ENCODE peak calls at places on chromosome 7, in ten cellular contexts. S is endothelial cell of umbilical vein, T is GM12878, J is IMR-90, C is HepG2, D is GM23248, R is astrocyte, Z is fibroblast of lung, N is HCT116, L is neural progenitor cell. P is an unnamed sample.

GRCh38 chr7:81256991-81257390 is 338.1 kb upstream of the SEMA3C start:
- DNase-seq in D (no peak), L (peak), C (peak), S (no peak), J (peak), T (no peak), R (no peak), N (no peak), Z (peak), P (peak)

GRCh38 chr7:43643842-43644241 is 60.9 kb downstream of the STK17A start:
- DNase-seq in D (no peak), T (no peak), S (no peak), J (no peak), N (no peak), R (no peak), C (no peak), Z (no peak), L (no peak), P (no peak)

GRCh38 chr7:46855851-46856250 is 726.1 kb downstream of the TNS3 start:
- DNase-seq in R (no peak), S (no peak), D (no peak), N (no peak), T (no peak), C (no peak), L (no peak), J (no peak), Z (no peak), P (no peak)

GRCh38 chr7:17679427-17679826 is 260.9 kb downstream of the SNX13 start:
- DNase-seq in S (no peak), J (no peak), N (no peak), L (peak), R (peak), T (no peak), C (no peak), Z (no peak), D (peak), P (no peak)

GRCh38 chr7:140263277-140263676 is 86.5 kb upstream of the KDM7A start:
- DNase-seq in S (no peak), L (no peak), N (no peak), R (no peak), C (no peak), D (no peak), T (no peak), J (no peak), Z (no peak), P (no peak)

GRCh38 chr7:85001493-85002345 is 185.1 kb downstream of the SEMA3D start:
- DNase-seq in L (no peak), T (no peak), R (no peak), D (no peak), N (no peak), J (no peak), C (no peak), S (no peak), Z (no peak), P (no peak)

GRCh38 chr7:88522771-88523316 is 216.2 kb upstream of the STEAP4 start:
- DNase-seq in J (no peak), S (no peak), T (no peak), Z (no peak), R (no peak), D (no peak), L (no peak), C (no peak), N (no peak), P (no peak)

GRCh38 chr7:149147072-149147729 is at the start of gene ZNF398:
- DNase-seq in S (peak), N (no peak), C (peak), R (peak), L (peak), Z (peak), J (peak), D (peak), T (peak), P (peak)

GRCh38 chr7:74449809-74450397 is 3.8 kb upstream of the GTF2IRD1 start:
- DNase-seq in S (peak), J (peak), T (peak), Z (peak), R (no peak), C (peak), N (peak), D (peak), L (peak), P (peak)

GRCh38 chr7:64045301-64046040 is at the start of gene ZNF727:
- DNase-seq in Z (no peak), R (no peak), L (no peak), S (no peak), T (no peak), C (no peak), N (no peak), J (no peak), D (no peak), P (no peak)

GRCh38 chr7:121132940-121133339 is 144.4 kb downstream of the CPED1 start:
- DNase-seq in S (no peak), R (no peak), L (no peak), N (no peak), D (no peak), C (no peak), T (no peak), J (no peak), Z (no peak), P (no peak)

GRCh38 chr7:99268361-99268908 is 4.2 kb upstream of the MYH16 start:
- DNase-seq in Z (no peak), T (no peak), R (no peak), D (no peak), N (no peak), L (no peak), C (no peak), J (no peak), S (no peak), P (no peak)

GRCh38 chr7:70436815-70437350 is 695.1 kb upstream of the GALNT17 start:
- DNase-seq in Z (no peak), C (no peak), S (no peak), D (no peak), N (no peak), R (no peak), L (no peak), J (no peak), T (no peak), P (no peak)

GRCh38 chr7:126569402-126569801 is 683.3 kb downstream of the GRM8 start:
- DNase-seq in S (no peak), T (peak), N (no peak), R (peak), J (no peak), Z (no peak), L (no peak), C (no peak), D (no peak), P (no peak)

GRCh38 chr7:101232141-101232821 is 5.3 kb downstream of the CLDN15 start:
- DNase-seq in R (no peak), J (no peak), C (no peak), D (no peak), S (peak), T (no peak), Z (no peak), N (no peak), L (peak), P (peak)

GRCh38 chr7:40310213-40310612 is 175.4 kb downstream of the SUGCT start:
- DNase-seq in J (peak), R (peak), Z (no peak), L (no peak), C (no peak), S (peak), T (no peak), D (peak), N (no peak), P (peak)

GRCh38 chr7:16921644-16922257 is 40.0 kb upstream of the AGR3 start:
- DNase-seq in L (peak), S (no peak), T (no peak), R (peak), N (no peak), D (peak), Z (no peak), C (no peak), J (peak), P (peak)

GRCh38 chr7:133859191-133859590 is 267.9 kb upstream of the LRGUK start:
- DNase-seq in C (no peak), D (no peak), T (no peak), J (no peak), R (no peak), L (no peak), N (no peak), Z (no peak), S (no peak), P (no peak)

GRCh38 chr7:121633186-121633585 is 237.1 kb upstream of the FAM3C start:
- DNase-seq in L (no peak), R (no peak), Z (no peak), T (no peak), N (no peak), C (no peak), J (no peak), S (no peak), D (no peak), P (no peak)

GRCh38 chr7:105003875-105004510 is 10.0 kb upstream of the KMT2E start:
- DNase-seq in J (no peak), Z (no peak), D (peak), N (no peak), L (no peak), T (no peak), R (no peak), C (no peak), S (no peak), P (no peak)

GRCh38 chr7:954330-955238 is at the start of gene ADAP1:
- DNase-seq in S (no peak), N (no peak), L (peak), D (peak), Z (peak), T (no peak), R (peak), C (no peak), J (peak), P (peak)

DNA sequence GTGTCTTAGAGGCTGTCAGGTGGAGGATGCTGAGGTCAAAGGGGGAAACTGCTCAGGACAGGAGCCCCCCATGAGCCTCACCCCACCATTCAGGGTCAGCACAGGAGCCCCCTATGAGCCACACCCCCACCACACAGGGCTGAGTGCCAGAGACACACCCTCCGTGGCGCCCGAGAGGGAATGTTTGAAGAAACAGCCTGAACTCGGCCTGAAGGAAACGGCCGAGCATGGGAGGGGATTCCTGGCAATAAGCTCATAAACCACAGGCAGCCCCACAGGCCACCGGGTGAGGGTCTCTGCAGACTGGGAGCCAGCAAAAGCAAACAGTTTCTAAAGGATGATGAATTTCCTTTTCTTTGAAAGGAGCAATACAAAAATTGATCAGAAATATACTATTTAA is 510.2 kb downstream of the PTPRN2 start:
- DNase-seq in Z (no peak), J (no peak), L (no peak), T (no peak), C (no peak), S (no peak), D (no peak), R (no peak), N (no peak), P (no peak)
- H2AFZ ChIP-seq in Z (no peak), J (no peak), L (no peak), T (no peak), C (no peak), S (no peak), D (no peak), R (no peak), N (no peak), P (no peak)

GRCh38 chr7:24788956-24789576 is 31.8 kb upstream of the GSDME start:
- DNase-seq in T (no peak), Z (no peak), R (no peak), D (no peak), N (no peak), J (no peak), C (no peak), L (no peak), S (no peak), P (no peak)

GRCh38 chr7:24800073-24800472 is 42.8 kb upstream of the GSDME start:
- DNase-seq in N (no peak), T (no peak), J (no peak), Z (no peak), C (no peak), L (no peak), S (no peak), D (no peak), R (no peak), P (no peak)

GRCh38 chr7:24795407-24795767 is 38.1 kb upstream of the GSDME start:
- DNase-seq in C (peak), N (no peak), R (no peak), T (no peak), Z (no peak), L (no peak), D (no peak), S (no peak), J (no peak), P (no peak)

GRCh38 chr7:24797270-24797669 is 40.0 kb upstream of the GSDME start:
- DNase-seq in Z (no peak), R (no peak), D (peak), C (no peak), T (no peak), L (no peak), S (no peak), J (no peak), N (no peak), P (no peak)

GRCh38 chr7:24793982-24794648 is 36.9 kb upstream of the GSDME start:
- DNase-seq in T (no peak), R (no peak), N (no peak), Z (no peak), C (no peak), D (no peak), J (no peak), S (no peak), L (no peak), P (no peak)
- H2AFZ ChIP-seq in T (peak), R (no peak), N (no peak), Z (no peak), C (no peak), D (no peak), J (no peak), S (no peak), L (no peak), P (no peak)

GRCh38 chr7:151936207-151936606 is 20.0 kb upstream of the GALNTL5 start:
- DNase-seq in D (no peak), T (peak), C (no peak), Z (no peak), J (no peak), R (no peak), S (peak), L (no peak), N (no peak), P (no peak)
- H2AFZ ChIP-seq in D (no peak), T (no peak), C (no peak), Z (no peak), J (no peak), R (no peak), S (no peak), L (no peak), N (no peak), P (no peak)

GRCh38 chr7:120005720-120006119 is 267.3 kb upstream of the KCND2 start:
- DNase-seq in C (no peak), S (no peak), L (no peak), D (no peak), N (no peak), Z (no peak), J (no peak), T (no peak), R (no peak), P (no peak)
- H2AFZ ChIP-seq in C (no peak), S (no peak), L (no peak), D (no peak), N (no peak), Z (no peak), J (no peak), T (no peak), R (no peak), P (no peak)

GRCh38 chr7:112204072-112204775 is 2.0 kb downstream of the DOCK4 start:
- DNase-seq in L (peak), N (no peak), R (no peak), J (no peak), D (peak), T (no peak), Z (peak), C (no peak), S (peak), P (peak)
- H2AFZ ChIP-seq in L (peak), N (no peak), R (peak), J (peak), D (peak), T (no peak), Z (peak), C (no peak), S (no peak), P (peak)

GRCh38 chr7:155997431-155998327 is 185.4 kb upstream of the SHH start:
- DNase-seq in L (no peak), R (no peak), T (no peak), S (no peak), Z (no peak), N (no peak), J (no peak), C (no peak), D (no peak), P (no peak)
- H2AFZ ChIP-seq in L (no peak), R (no peak), T (no peak), S (no peak), Z (no peak), N (no peak), J (no peak), C (no peak), D (no peak), P (no peak)

GRCh38 chr7:131111081-131111576 is 216.5 kb upstream of the MKLN1 start:
- DNase-seq in D (peak), L (peak), C (no peak), S (peak), T (no peak), N (no peak), J (peak), Z (peak), R (peak), P (peak)
- H2AFZ ChIP-seq in D (peak), L (no peak), C (peak), S (no peak), T (peak), N (no peak), J (peak), Z (no peak), R (peak), P (peak)

DNA sequence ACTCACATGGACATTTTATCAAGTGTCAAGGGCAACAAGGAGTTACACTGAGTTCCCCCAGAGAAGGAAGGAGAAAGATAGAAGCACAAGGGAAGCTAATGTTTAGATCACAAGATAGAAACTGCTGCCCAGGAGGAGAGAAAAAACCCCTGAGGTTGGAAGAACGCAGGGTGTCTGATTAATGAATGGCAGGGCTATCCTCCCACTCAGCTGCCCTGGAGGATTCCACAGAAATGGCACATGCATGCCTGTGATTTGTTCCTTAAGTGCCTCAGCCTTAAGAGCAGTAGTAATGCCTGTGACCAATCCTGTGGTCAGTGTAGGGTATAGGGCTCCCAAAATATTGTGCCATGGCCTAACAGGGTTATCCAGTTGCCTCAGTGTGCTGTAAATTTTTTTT is 20.2 kb downstream of the DNAJB9 start:
- DNase-seq in C (no peak), S (no peak), R (no peak), D (no peak), L (no peak), J (no peak), N (no peak), T (no peak), Z (no peak), P (no peak)
- H2AFZ ChIP-seq in C (no peak), S (no peak), R (no peak), D (no peak), L (no peak), J (no peak), N (no peak), T (no peak), Z (no peak), P (no peak)

P was measured in PC-3.